ENCODE peak calls at places on chromosomes 4 and X, in nine cellular contexts. O, N, T, B, S, W, U, E and F are unnamed samples.

GRCh38 chrX:29617276-29617675 is 598.1 kb upstream of the MAGEB2 start:
- DNase-seq in B (peak; percentile 33), T (no peak), U (no peak), O (peak; percentile 58), W (no peak), E (no peak), N (no peak), S (no peak), F (no peak)

GRCh38 chr4:87025023-87025613 is 90.3 kb downstream of the AFF1 start:
- DNase-seq in W (no peak), O (no peak), S (no peak), N (no peak), E (no peak), B (no peak), U (no peak), T (no peak), F (no peak)

GRCh38 chr4:163764569-163764968 is 270.1 kb downstream of the TMA16 start:
- DNase-seq in T (no peak), U (no peak), B (no peak), E (no peak), O (no peak), S (no peak), W (no peak), N (no peak), F (no peak)

GRCh38 chrX:103480526-103480925 is 38.8 kb downstream of the RAB40A start:
- DNase-seq in W (no peak), U (no peak), N (no peak), B (no peak), E (no peak), T (no peak), S (no peak), O (no peak), F (no peak)

GRCh38 chr4:157217708-157218107 is 2.8 kb upstream of the GRIA2 start:
- DNase-seq in N (no peak), U (no peak), S (no peak), E (no peak), W (no peak), O (peak; percentile 39), B (peak; percentile 46), T (no peak), F (no peak)

GRCh38 chr4:73275318-73275654 is 16.7 kb upstream of the ANKRD17 start:
- DNase-seq in U (no peak), T (no peak), O (no peak), S (no peak), B (no peak), E (no peak), N (no peak), W (no peak), F (no peak)

GRCh38 chr4:128483816-128484215 is 196.2 kb upstream of the PGRMC2 start:
- DNase-seq in S (no peak), N (no peak), U (no peak), T (no peak), E (no peak), B (peak; percentile 52), O (peak; percentile 74), W (no peak), F (no peak)

GRCh38 chrX:63428348-63428747 is 77.2 kb upstream of the SPIN4 start:
- DNase-seq in U (no peak), S (no peak), W (no peak), N (no peak), O (peak; percentile 0), T (no peak), E (no peak), B (no peak), F (no peak)

GRCh38 chr4:17103231-17103630 is 204.8 kb upstream of the LDB2 start:
- DNase-seq in U (no peak), O (peak; percentile 85), S (no peak), E (no peak), W (no peak), B (no peak), N (no peak), T (no peak), F (no peak)

GRCh38 chr4:14110407-14110806 is 482.9 kb upstream of the BOD1L1 start:
- DNase-seq in B (peak; percentile 58), U (no peak), T (no peak), W (no peak), E (no peak), S (no peak), O (peak; percentile 89), N (no peak), F (no peak)

GRCh38 chrX:102983205-102983604 is 46.1 kb downstream of the RAB40AL start:
- DNase-seq in W (no peak), E (no peak), O (no peak), T (no peak), N (no peak), S (peak; percentile 59), B (no peak), U (no peak), F (no peak)

GRCh38 chr4:185384877-185385465 is 10.8 kb downstream of the LRP2BP start:
- DNase-seq in S (no peak), N (peak; percentile 29), T (no peak), U (no peak), B (peak; percentile 41), O (no peak), W (no peak), E (no peak), F (no peak)

GRCh38 chr4:5708829-5709680 is 696 bp upstream of the EVC2 start:
- DNase-seq in U (no peak), W (no peak), E (peak; percentile 63), O (no peak), T (no peak), S (no peak), N (no peak), B (no peak), F (no peak)

GRCh38 chr4:35548921-35549320 is 695.4 kb downstream of the ARAP2 start:
- DNase-seq in E (no peak), N (no peak), T (no peak), W (no peak), O (no peak), U (no peak), S (no peak), B (no peak), F (no peak)

GRCh38 chr4:162683659-162684370 is 482.9 kb downstream of the NAF1 start:
- DNase-seq in U (no peak), W (no peak), T (no peak), B (no peak), S (no peak), O (no peak), N (no peak), E (no peak), F (no peak)

GRCh38 chr4:113760094-113760851 is 1.3 kb downstream of the CAMK2D start:
- DNase-seq in U (peak; percentile 41), E (peak; percentile 40), S (no peak), B (peak; percentile 66), T (peak; percentile 32), N (no peak), O (peak; percentile 65), W (no peak), F (peak; percentile 56)

GRCh38 chrX:138938003-138938402 is 226.5 kb upstream of the FGF13 start:
- DNase-seq in E (no peak), S (no peak), W (no peak), B (no peak), O (no peak), U (no peak), T (no peak), N (no peak), F (no peak)

GRCh38 chr4:161291222-161291621 is 872.6 kb downstream of the FSTL5 start:
- DNase-seq in O (no peak), N (no peak), B (no peak), U (no peak), E (no peak), S (no peak), W (no peak), T (no peak), F (no peak)

GRCh38 chrX:108217877-108218276 is 126.3 kb downstream of the ATG4A start:
- DNase-seq in U (no peak), W (no peak), O (no peak), E (no peak), T (no peak), B (peak; percentile 11), N (peak; percentile 22), S (no peak), F (no peak)

GRCh38 chr4:52864816-52865215 is 2.7 kb downstream of the RASL11B start:
- DNase-seq in B (peak; percentile 91), S (no peak), W (no peak), E (no peak), T (peak; percentile 39), N (no peak), O (no peak), U (no peak), F (no peak)

GRCh38 chrX:134717698-134718328 is 59.5 kb upstream of the PLAC1 start:
- DNase-seq in E (no peak), B (peak; percentile 39), S (no peak), N (no peak), U (no peak), T (no peak), W (no peak), O (peak; percentile 61), F (no peak)
- H3K27ac ChIP-seq in E (no peak overlapping the region), B (no peak overlapping the region), S (no peak overlapping the region), N (no peak overlapping the region), U (peak overlapping the region; percentile 62), T (no peak overlapping the region), W (no peak overlapping the region), O (peak overlapping the region; percentile 63), F (peak overlapping the region; percentile 24)

GRCh38 chrX:41335590-41336331 is 1.8 kb downstream of the DDX3X start:
- DNase-seq in O (peak; percentile 82), U (no peak), T (no peak), N (no peak), B (no peak), W (no peak), S (no peak), E (no peak), F (no peak)
- H3K27ac ChIP-seq in O (peak overlapping the region; percentile 100), U (peak overlapping the region; percentile 99), T (peak overlapping the region; percentile 100), N (peak overlapping the region; percentile 100), B (peak overlapping the region; percentile 99), W (peak overlapping the region; percentile 100), S (peak overlapping the region; percentile 100), E (peak overlapping the region; percentile 100), F (peak overlapping the region; percentile 100)

GRCh38 chrX:143455045-143455444 is 62.2 kb downstream of the SPANXN3 start:
- DNase-seq in B (peak; percentile 47), S (no peak), E (no peak), T (no peak), N (no peak), U (no peak), W (no peak), O (no peak), F (no peak)
- H3K27ac ChIP-seq in B (no peak overlapping the region), S (no peak overlapping the region), E (no peak overlapping the region), T (no peak overlapping the region), N (peak overlapping the region; percentile 42), U (no peak overlapping the region), W (no peak overlapping the region), O (no peak overlapping the region), F (no peak overlapping the region)

DNA sequence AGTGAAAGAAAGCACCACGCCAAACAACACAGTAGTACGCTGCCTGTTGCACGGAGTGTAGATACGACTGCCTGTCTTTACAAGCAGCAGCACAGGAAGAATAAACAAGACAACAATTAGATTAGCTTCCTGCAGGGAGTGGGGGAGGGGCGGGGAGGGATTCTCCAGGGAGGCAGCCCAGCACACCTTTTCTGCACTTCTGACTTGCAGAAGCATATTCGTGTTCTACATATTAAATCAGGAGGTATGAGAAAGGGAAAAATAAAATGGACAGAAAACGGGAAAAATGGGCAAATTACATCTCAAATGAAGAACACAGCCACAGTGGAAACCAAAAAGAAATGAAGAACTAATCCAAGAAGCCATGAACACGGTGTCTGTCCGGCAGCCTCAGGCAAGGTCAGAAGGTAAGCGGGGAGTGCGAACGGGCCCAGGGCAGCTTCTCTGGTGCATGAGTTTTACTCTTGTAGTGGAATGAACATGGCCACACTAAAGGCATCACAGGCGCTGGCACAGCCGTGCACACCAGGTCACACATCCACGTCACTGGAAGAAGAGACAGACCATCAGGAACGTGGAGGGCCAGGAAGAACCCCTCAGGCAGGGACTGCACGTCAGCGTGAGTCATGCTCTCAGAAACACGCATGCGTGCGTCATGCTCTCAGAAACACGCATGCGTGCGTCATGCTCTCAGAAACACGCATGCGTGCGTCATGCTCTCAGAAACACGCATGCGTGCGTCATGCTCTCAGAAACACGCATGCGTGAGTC is 20.1 kb upstream of the ADRA2C start:
- DNase-seq in E (no peak), O (peak; percentile 33), T (no peak), B (no peak), S (no peak), W (no peak), U (no peak), N (no peak), F (no peak)
- H3K27ac ChIP-seq in E (no peak overlapping the region), O (no peak overlapping the region), T (no peak overlapping the region), B (no peak overlapping the region), S (no peak overlapping the region), W (no peak overlapping the region), U (no peak overlapping the region), N (no peak overlapping the region), F (no peak overlapping the region)